ENCODE peak calls at places on chromosomes 13 and 19, in seven cellular contexts. Q is fibroblast of villous mesenchyme, G is A673, I is upper lobe of right lung, Y is osteoblast, P is thoracic aorta, K is tibial nerve. Z is an unnamed sample.

GRCh38 chr13:112140366-112140765 is 73.4 kb downstream of the SOX1 start:
- DNase-seq in Q (no peak), K (no peak), I (peak), G (no peak), Y (no peak), P (no peak), Z (no peak)

GRCh38 chr19:37511186-37511585 is 4.4 kb downstream of the ZNF793 start:
- DNase-seq in Q (no peak), I (no peak), P (no peak), G (no peak), K (no peak), Y (no peak), Z (no peak)

GRCh38 chr13:111092685-111093084 is 22.4 kb upstream of the ARHGEF7 start:
- DNase-seq in Y (no peak), I (no peak), G (no peak), K (no peak), Q (no peak), P (no peak), Z (no peak)

GRCh38 chr13:44620057-44620456 is 43.9 kb upstream of the TSC22D1 start:
- DNase-seq in P (no peak), K (no peak), G (no peak), Y (no peak), I (no peak), Q (no peak), Z (peak)

GRCh38 chr19:939922-940321 is 14.1 kb downstream of the ARID3A start:
- DNase-seq in Y (no peak), I (no peak), Q (no peak), G (no peak), P (no peak), K (no peak), Z (no peak)

GRCh38 chr19:21092107-21092506 is 10.1 kb downstream of the ZNF714 start:
- DNase-seq in P (no peak), K (no peak), Q (peak), Y (peak), I (no peak), G (peak), Z (no peak)

GRCh38 chr19:6720369-6721112 is at the start of gene C3:
- DNase-seq in Y (peak), Q (peak), K (peak), I (peak), G (no peak), P (no peak), Z (peak)

GRCh38 chr19:31353826-31354225 is 4.6 kb upstream of the TSHZ3 start:
- DNase-seq in Y (no peak), I (no peak), K (no peak), P (no peak), G (no peak), Q (no peak), Z (no peak)

GRCh38 chr19:8184274-8184673 is 24.9 kb upstream of the CERS4 start:
- DNase-seq in G (no peak), Y (no peak), Q (no peak), I (no peak), K (no peak), P (no peak), Z (no peak)

DNA sequence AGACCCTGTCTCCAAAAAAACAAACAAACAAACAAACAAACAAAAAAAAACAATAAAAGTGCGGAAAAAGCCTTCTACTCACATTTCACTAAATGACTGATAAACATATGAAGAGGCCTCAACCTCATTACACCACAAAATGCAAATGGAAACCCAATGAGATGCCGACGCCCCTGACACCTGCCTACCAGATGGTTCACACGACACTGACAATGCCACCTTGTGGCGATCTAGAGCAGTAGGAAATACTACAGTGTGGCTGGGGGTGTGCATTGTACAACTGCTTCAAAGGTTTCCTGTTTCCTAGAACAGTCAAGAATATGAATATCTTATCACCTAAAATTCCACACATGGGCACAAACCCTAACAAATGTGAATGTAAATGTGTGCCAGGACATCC is 14.0 kb downstream of the SCGB2B2 start:
- DNase-seq in Q (peak), P (no peak), I (no peak), Y (no peak), G (peak), K (no peak), Z (peak)
- TF ChIP-seq CTCF in Q (peak), P (no peak), I (peak), Y (no peak), G (peak), K (no peak), Z (peak)

DNA sequence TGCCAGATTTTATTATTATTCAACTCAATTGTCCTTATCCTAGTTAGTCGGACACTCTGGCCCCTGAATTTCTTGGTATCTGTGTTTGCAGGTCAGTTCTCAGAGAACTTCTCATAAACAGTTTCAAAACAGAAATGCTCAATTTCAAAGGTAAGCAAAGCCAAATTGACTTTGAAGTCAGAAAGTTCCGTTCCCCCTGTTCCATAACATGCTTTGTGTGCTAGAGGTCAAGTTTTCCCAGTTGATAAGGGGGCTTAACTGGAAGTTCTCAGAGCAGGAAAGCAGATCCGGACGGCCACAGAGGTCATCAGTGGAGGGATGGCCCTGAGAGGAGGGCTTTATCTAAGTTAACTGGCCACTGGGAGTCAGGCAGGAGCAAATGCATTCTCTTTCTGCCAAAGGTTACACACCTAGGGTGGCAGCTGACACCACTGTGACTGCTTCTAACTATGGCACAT is 417.2 kb downstream of the COG6 start:
- DNase-seq in Y (no peak), I (no peak), Q (no peak), P (no peak), G (no peak), K (no peak), Z (no peak)
- H3K4me3 ChIP-seq in Y (no peak), I (no peak), Q (no peak), P (no peak), G (no peak), K (no peak), Z (no peak)

GRCh38 chr19:40309666-40310065 is 24.5 kb upstream of the AKT2 start:
- DNase-seq in P (no peak), Q (no peak), I (no peak), G (no peak), K (no peak), Y (no peak), Z (no peak)

GRCh38 chr19:40314646-40315045 is 29.5 kb upstream of the AKT2 start:
- DNase-seq in P (no peak), K (no peak), G (peak), Y (no peak), Q (no peak), I (no peak), Z (peak)

GRCh38 chr19:40313229-40313983 is 28.3 kb upstream of the AKT2 start:
- DNase-seq in G (no peak), K (no peak), Y (no peak), I (no peak), Q (no peak), P (no peak), Z (no peak)

GRCh38 chr19:40315812-40316475 is 30.8 kb upstream of the AKT2 start:
- DNase-seq in K (no peak), Q (no peak), P (no peak), G (peak), Y (no peak), I (peak), Z (no peak)

GRCh38 chr19:40312533-40312932 is 27.4 kb upstream of the AKT2 start:
- DNase-seq in K (no peak), Y (no peak), Q (no peak), G (no peak), P (no peak), I (no peak), Z (no peak)
- TF ChIP-seq CTCF in K (no peak), Y (no peak), Q (no peak), G (no peak), P (no peak), I (no peak), Z (no peak)

GRCh38 chr13:29746167-29746677 is 104.2 kb downstream of the UBL3 start:
- DNase-seq in Y (no peak), P (no peak), I (no peak), K (no peak), Q (no peak), G (no peak), Z (no peak)

GRCh38 chr13:29740961-29741360 is 109.5 kb downstream of the UBL3 start:
- DNase-seq in P (no peak), G (no peak), I (no peak), K (no peak), Y (no peak), Q (no peak), Z (no peak)

GRCh38 chr13:29745704-29746103 is 104.7 kb downstream of the UBL3 start:
- DNase-seq in Y (no peak), P (no peak), G (no peak), I (no peak), K (no peak), Q (no peak), Z (no peak)

GRCh38 chr13:29748097-29748496 is 102.3 kb downstream of the UBL3 start:
- DNase-seq in P (no peak), Q (no peak), Y (no peak), I (no peak), G (no peak), K (no peak), Z (no peak)

DNA sequence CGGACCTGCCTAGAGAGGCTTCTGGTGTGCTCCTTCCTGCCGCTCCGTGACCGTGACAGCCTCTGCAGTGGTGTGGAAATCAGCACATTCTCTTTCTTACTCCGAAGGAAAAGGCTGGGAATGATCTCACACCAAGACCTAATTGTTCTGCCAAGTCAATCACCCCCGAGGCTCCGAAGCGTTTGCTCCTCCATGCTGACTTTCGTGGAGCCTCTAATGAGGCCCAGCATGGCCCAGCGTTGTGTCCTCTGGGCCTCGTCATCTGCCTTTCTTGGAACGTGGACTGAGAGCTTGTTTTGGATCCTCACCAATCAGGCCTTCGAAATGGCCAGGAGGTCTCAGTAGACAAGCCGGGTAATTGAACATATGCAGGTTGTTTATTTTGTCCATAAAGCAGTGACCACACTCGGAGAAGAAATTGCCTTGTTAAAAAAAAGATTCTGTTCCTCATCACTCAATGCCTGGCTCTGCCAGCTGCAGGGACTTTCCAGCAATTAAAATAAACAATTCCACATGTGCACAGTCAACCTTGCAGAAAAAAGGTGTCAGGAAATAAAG is 107.1 kb downstream of the UBL3 start:
- DNase-seq in Y (no peak), I (no peak), Q (peak), P (no peak), G (no peak), K (peak), Z (peak)
- H3K4me3 ChIP-seq in Y (no peak), I (no peak), Q (no peak), P (peak), G (no peak), K (no peak), Z (no peak)

GRCh38 chr19:12346896-12347295 is 13.5 kb upstream of the ZNF563 start:
- DNase-seq in G (no peak), P (no peak), K (no peak), Q (no peak), I (no peak), Y (no peak), Z (no peak)
- TF ChIP-seq CTCF in G (no peak), P (no peak), K (no peak), Q (no peak), I (no peak), Y (no peak), Z (no peak)

GRCh38 chr19:51415187-51415586 is 2.3 kb downstream of the SIGLEC10 start:
- DNase-seq in I (no peak), Y (no peak), Q (no peak), G (no peak), K (no peak), P (no peak), Z (no peak)

GRCh38 chr19:51417807-51418152 is 338 bp upstream of the SIGLEC10 start:
- DNase-seq in Y (no peak), K (no peak), I (no peak), Q (no peak), G (no peak), P (no peak), Z (no peak)

GRCh38 chr19:51421229-51422052 is 4.0 kb upstream of the SIGLEC10 start:
- DNase-seq in Q (no peak), I (no peak), Y (no peak), P (no peak), K (no peak), G (no peak), Z (no peak)

GRCh38 chr19:51418707-51419106 is 1.3 kb upstream of the SIGLEC10 start:
- DNase-seq in K (no peak), Q (no peak), P (no peak), G (no peak), I (no peak), Y (no peak), Z (no peak)

GRCh38 chr19:51417107-51417806 is at the start of gene SIGLEC10:
- DNase-seq in Y (no peak), I (peak), Q (no peak), G (no peak), K (no peak), P (no peak), Z (no peak)
- H3K4me3 ChIP-seq in Y (no peak), I (no peak), Q (no peak), G (no peak), K (peak), P (peak), Z (no peak)

GRCh38 chr19:49536921-49537462 is 9.2 kb downstream of the RCN3 start:
- DNase-seq in P (no peak), K (no peak), Y (no peak), Q (no peak), G (no peak), I (no peak), Z (no peak)

GRCh38 chr19:49534632-49535385 is 7.0 kb downstream of the RCN3 start:
- DNase-seq in K (no peak), Q (no peak), Y (peak), P (no peak), I (no peak), G (no peak), Z (no peak)

GRCh38 chr19:49530708-49531107 is 2.9 kb downstream of the RCN3 start:
- DNase-seq in Q (no peak), G (no peak), I (no peak), K (no peak), Y (peak), P (no peak), Z (no peak)

GRCh38 chr19:49538643-49539042 is 10.8 kb downstream of the RCN3 start:
- DNase-seq in I (no peak), Q (no peak), P (no peak), Y (no peak), G (no peak), K (no peak), Z (no peak)

DNA sequence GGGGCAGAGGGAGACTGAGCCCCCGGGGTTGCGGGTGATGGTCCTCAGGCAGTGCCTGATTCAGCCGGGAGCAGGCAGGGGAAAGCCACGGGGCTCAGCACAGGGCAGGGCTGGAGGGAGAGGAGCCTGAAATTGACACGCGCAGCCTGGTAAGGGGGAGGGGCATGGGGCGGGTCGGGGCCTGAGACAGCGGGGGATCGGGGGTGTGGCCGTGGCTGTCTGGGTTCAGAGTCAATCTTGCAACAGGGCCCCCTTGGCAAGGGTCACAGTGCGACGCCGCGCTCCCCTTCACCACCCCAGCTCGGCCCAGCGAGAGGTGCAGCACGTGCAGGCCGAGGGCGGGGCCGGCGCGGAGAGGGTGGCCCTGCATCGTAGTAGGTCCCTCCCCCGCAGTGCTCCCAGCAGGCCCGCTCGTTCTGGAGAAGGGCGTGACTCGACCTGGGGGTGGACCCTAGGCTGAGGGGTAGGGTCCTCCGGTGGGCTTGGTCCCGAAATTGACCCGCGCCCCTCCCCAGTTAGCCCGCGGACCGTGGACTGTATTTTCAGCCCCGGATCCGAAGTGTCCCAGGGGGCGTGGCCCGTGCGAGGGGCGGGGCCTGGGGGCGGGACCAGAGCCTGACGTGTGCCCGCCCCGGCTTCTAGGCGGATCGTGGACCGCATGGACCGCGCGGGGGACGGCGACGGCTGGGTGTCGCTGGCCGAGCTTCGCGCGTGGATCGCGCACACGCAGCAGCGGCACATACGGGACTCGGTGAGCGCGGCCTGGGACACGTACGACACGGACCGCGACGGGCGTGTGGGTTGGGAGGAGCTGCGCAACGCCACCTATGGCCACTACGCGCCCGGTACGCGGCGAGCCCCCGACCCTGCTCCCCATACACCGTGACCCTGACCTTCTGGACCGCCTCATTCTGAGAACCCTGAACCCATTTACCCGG is 6.0 kb downstream of the RCN3 start:
- DNase-seq in P (no peak), Y (peak), I (peak), G (peak), K (peak), Q (peak), Z (peak)
- TF ChIP-seq CTCF in P (no peak), Y (no peak), I (peak), G (no peak), K (peak), Q (peak), Z (peak)

GRCh38 chr19:46404884-46405658 is 8.3 kb downstream of the CCDC8 start:
- DNase-seq in Y (no peak), K (no peak), Q (no peak), I (no peak), G (peak), P (no peak), Z (peak)
- H3K4me3 ChIP-seq in Y (peak), K (peak), Q (no peak), I (peak), G (peak), P (peak), Z (no peak)

Z was measured in epithelial cell of esophagus.